ENCODE peak calls at places on chromosomes 2 and 18, in seven cellular contexts. M is NB4; X is activated CD8-positive, alpha-beta T cell treated with anti-CD3 and anti-CD28 coated beads for 36 hours; S is lung; P is stimulated activated CD8-positive, alpha-beta memory T cell treated with anti-CD3 and anti-CD28 coated beads, Interleukin-2, amount 100 ng/mL, for 1 hour; Q is non-pigmented ciliary epithelial cell; U is epithelial cell of prostate. I is an unnamed sample.

GRCh38 chr18:22093731-22094374 is 75.5 kb upstream of the GATA6 start:
- DNase-seq in M (no peak), X (no peak), S (no peak), P (no peak), Q (no peak), U (no peak), I (no peak)

GRCh38 chr2:11417946-11418585 is 47.9 kb downstream of the E2F6 start:
- DNase-seq in M (peak; percentile 65), X (peak; percentile 5), S (no peak), P (no peak), Q (no peak), U (no peak), I (no peak)

GRCh38 chr2:86790828-86791561 is at the start of gene CD8A:
- DNase-seq in M (peak; percentile 72), X (peak; percentile 91), S (no peak), P (no peak), Q (no peak), U (no peak), I (no peak)

GRCh38 chr2:96531872-96532505 is 4.6 kb upstream of the ARID5A start:
- DNase-seq in M (peak; percentile 93), X (peak; percentile 98), S (peak; percentile 94), P (peak; percentile 60), Q (peak; percentile 98), U (peak; percentile 90), I (peak; percentile 97)

GRCh38 chr2:60880988-60881932 is at the start of gene REL:
- DNase-seq in M (peak; percentile 94), X (peak; percentile 96), S (peak; percentile 90), P (peak; percentile 78), Q (peak; percentile 57), U (peak; percentile 67), I (peak; percentile 93)

GRCh38 chr2:115290478-115290877 is 848.0 kb downstream of the DPP10 start:
- DNase-seq in M (no peak), X (no peak), S (no peak), P (no peak), Q (no peak), U (no peak), I (no peak)

GRCh38 chr2:201733544-201733943 is 35.1 kb upstream of the MPP4 start:
- DNase-seq in M (no peak), X (no peak), S (no peak), P (no peak), Q (no peak), U (no peak), I (no peak)

GRCh38 chr2:198782734-198783133 is 675.0 kb downstream of the SATB2 start:
- DNase-seq in M (no peak), X (no peak), S (no peak), P (no peak), Q (no peak), U (no peak), I (no peak)

GRCh38 chr18:10051877-10052631 is 138.2 kb downstream of the VAPA start:
- DNase-seq in M (no peak), X (no peak), S (peak; percentile 37), P (no peak), Q (peak; percentile 76), U (no peak), I (peak; percentile 68)

GRCh38 chr18:10298346-10298745 is 156.1 kb upstream of the APCDD1 start:
- DNase-seq in M (no peak), X (no peak), S (no peak), P (no peak), Q (no peak), U (no peak), I (no peak)

GRCh38 chr2:240928476-240929363 is 22.6 kb downstream of the CROCC2 start:
- DNase-seq in M (no peak), X (no peak), S (no peak), P (no peak), Q (no peak), U (no peak), I (no peak)

GRCh38 chr2:183250472-183250871 is 126.2 kb downstream of the NUP35 start:
- DNase-seq in M (no peak), X (no peak), S (no peak), P (no peak), Q (no peak), U (no peak), I (no peak)

GRCh38 chr2:240157147-240157470 is 16.7 kb upstream of the OTOS start:
- DNase-seq in M (no peak), X (no peak), S (no peak), P (no peak), Q (no peak), U (no peak), I (no peak)

GRCh38 chr18:22332590-22332989 is 85.1 kb downstream of the CTAGE1 start:
- DNase-seq in M (peak; percentile 53), X (peak; percentile 32), S (no peak), P (no peak), Q (no peak), U (no peak), I (no peak)